ENCODE peak calls at places on chromosome 13, in four cellular contexts. P, T, K and F are unnamed samples.

GRCh38 chr13:114064516-114065140 is 67.8 kb downstream of the RASA3 start:
- DNase-seq in P (no peak), K (peak), T (no peak), F (no peak)

GRCh38 chr13:45807520-45808099 is 43.9 kb downstream of the SIAH3 start:
- DNase-seq in P (no peak), T (peak), K (no peak), F (peak)

GRCh38 chr13:113656015-113656588 is 1.9 kb downstream of the ATP4B start:
- DNase-seq in K (peak), P (no peak), T (no peak), F (no peak)

GRCh38 chr13:30111810-30112209 is 195.5 kb downstream of the KATNAL1 start:
- DNase-seq in K (no peak), T (no peak), P (no peak), F (no peak)

GRCh38 chr13:37648604-37649003 is 50.0 kb upstream of the POSTN start:
- DNase-seq in T (no peak), K (no peak), P (no peak), F (no peak)

GRCh38 chr13:21522847-21523246 is 63.7 kb upstream of the ZDHHC20 start:
- DNase-seq in K (no peak), T (no peak), P (no peak), F (no peak)

GRCh38 chr13:39317284-39317683 is 279.0 kb downstream of the NHLRC3 start:
- DNase-seq in P (no peak), K (peak), T (peak), F (no peak)

GRCh38 chr13:52159159-52159982 is at the start of gene NEK3:
- DNase-seq in T (peak), P (peak), K (peak), F (peak)

GRCh38 chr13:34152409-34152808 is 334.5 kb downstream of the RFC3 start:
- DNase-seq in T (no peak), P (no peak), K (no peak), F (no peak)

GRCh38 chr13:30779608-30780007 is 44.3 kb downstream of the ALOX5AP start:
- DNase-seq in K (no peak), P (no peak), T (no peak), F (no peak)

GRCh38 chr13:111900390-111901180 is 166.4 kb upstream of the SOX1 start:
- DNase-seq in T (no peak), K (no peak), P (no peak), F (peak)

GRCh38 chr13:82747948-82748347 is 1134.3 kb downstream of the SLITRK1 start:
- DNase-seq in P (no peak), T (no peak), K (no peak), F (no peak)

GRCh38 chr13:114131581-114132418 is 623 bp downstream of the RASA3 start:
- DNase-seq in K (no peak), P (no peak), T (no peak), F (no peak)

GRCh38 chr13:43816401-43816889 is 29.7 kb upstream of the ENOX1 start:
- DNase-seq in T (no peak), K (no peak), P (no peak), F (no peak)

GRCh38 chr13:33328691-33329090 is 43.1 kb upstream of the STARD13 start:
- DNase-seq in T (no peak), P (no peak), K (no peak), F (no peak)

GRCh38 chr13:113586661-113587479 is 2.3 kb downstream of the TFDP1 start:
- DNase-seq in P (no peak), T (no peak), K (no peak), F (peak)

GRCh38 chr13:90445179-90445578 is 902.3 kb upstream of the MIR17HG start:
- DNase-seq in T (no peak), P (no peak), K (no peak), F (no peak)

GRCh38 chr13:32746474-32746873 is 160.2 kb downstream of the PDS5B start:
- DNase-seq in T (no peak), K (no peak), P (no peak), F (no peak)

GRCh38 chr13:112545866-112546265 is 42.1 kb downstream of the TUBGCP3 start:
- DNase-seq in P (no peak), K (no peak), T (no peak), F (no peak)

GRCh38 chr13:113905942-113906341 is 42.1 kb upstream of the GAS6 start:
- DNase-seq in K (no peak), T (no peak), P (no peak), F (no peak)

GRCh38 chr13:31686660-31687430 is 52.5 kb upstream of the RXFP2 start:
- DNase-seq in K (no peak), T (no peak), P (no peak), F (no peak)

GRCh38 chr13:78160793-78161192 is 242.2 kb upstream of the EDNRB start:
- DNase-seq in P (no peak), T (no peak), K (no peak), F (no peak)

GRCh38 chr13:103926118-103926517 is 859.9 kb upstream of the SLC10A2 start:
- DNase-seq in P (no peak), T (no peak), K (no peak), F (no peak)

GRCh38 chr13:67235265-67235664 is 5.1 kb upstream of the PCDH9 start:
- DNase-seq in T (no peak), P (no peak), K (no peak), F (no peak)

GRCh38 chr13:101811440-101811839 is 359.0 kb downstream of the ITGBL1 start:
- DNase-seq in P (no peak), K (no peak), T (no peak), F (no peak)

GRCh38 chr13:54210397-54211050 is 1181.9 kb downstream of the OLFM4 start:
- DNase-seq in P (no peak), K (no peak), T (no peak), F (no peak)

GRCh38 chr13:41463823-41464602 is 6.7 kb downstream of the RGCC start:
- DNase-seq in K (no peak), P (no peak), T (no peak), F (no peak)

GRCh38 chr13:42769650-42770049 is 11.7 kb upstream of the FAM216B start:
- DNase-seq in K (no peak), P (no peak), T (no peak), F (no peak)

GRCh38 chr13:66301482-66301881 is 928.7 kb downstream of the PCDH9 start:
- DNase-seq in K (no peak), P (no peak), T (no peak), F (no peak)

GRCh38 chr13:111650626-111651025 is 330.2 kb downstream of the TEX29 start:
- DNase-seq in P (no peak), K (no peak), T (no peak), F (peak)

GRCh38 chr13:97264663-97265062 is 42.5 kb downstream of the MBNL2 start:
- DNase-seq in T (no peak), P (no peak), K (no peak), F (no peak)

GRCh38 chr13:43883636-43884035 is 3.9 kb downstream of the LACC1 start:
- DNase-seq in T (no peak), P (no peak), K (no peak), F (no peak)

GRCh38 chr13:43058318-43058674 is 34.9 kb downstream of the DNAJC15 start:
- DNase-seq in P (no peak), T (no peak), K (no peak), F (no peak)

GRCh38 chr13:60727140-60727539 is 330.1 kb downstream of the TDRD3 start:
- DNase-seq in P (no peak), T (no peak), K (no peak), F (no peak)

GRCh38 chr13:48126944-48127814 is 32.3 kb upstream of the MED4 start:
- DNase-seq in T (peak), P (peak), K (peak), F (peak)

GRCh38 chr13:44368062-44368591 is 5.5 kb upstream of the SERP2 start:
- DNase-seq in P (no peak), K (no peak), T (no peak), F (no peak)

GRCh38 chr13:79516590-79516989 is 35.6 kb downstream of the NDFIP2 start:
- DNase-seq in T (no peak), P (no peak), K (no peak), F (no peak)

GRCh38 chr13:75704194-75704941 is 68.2 kb downstream of the LMO7 start:
- DNase-seq in T (no peak), P (no peak), K (no peak), F (no peak)

GRCh38 chr13:50892162-50892944 is 17.2 kb upstream of the RNASEH2B start:
- DNase-seq in T (no peak), K (no peak), P (no peak), F (no peak)

DNA sequence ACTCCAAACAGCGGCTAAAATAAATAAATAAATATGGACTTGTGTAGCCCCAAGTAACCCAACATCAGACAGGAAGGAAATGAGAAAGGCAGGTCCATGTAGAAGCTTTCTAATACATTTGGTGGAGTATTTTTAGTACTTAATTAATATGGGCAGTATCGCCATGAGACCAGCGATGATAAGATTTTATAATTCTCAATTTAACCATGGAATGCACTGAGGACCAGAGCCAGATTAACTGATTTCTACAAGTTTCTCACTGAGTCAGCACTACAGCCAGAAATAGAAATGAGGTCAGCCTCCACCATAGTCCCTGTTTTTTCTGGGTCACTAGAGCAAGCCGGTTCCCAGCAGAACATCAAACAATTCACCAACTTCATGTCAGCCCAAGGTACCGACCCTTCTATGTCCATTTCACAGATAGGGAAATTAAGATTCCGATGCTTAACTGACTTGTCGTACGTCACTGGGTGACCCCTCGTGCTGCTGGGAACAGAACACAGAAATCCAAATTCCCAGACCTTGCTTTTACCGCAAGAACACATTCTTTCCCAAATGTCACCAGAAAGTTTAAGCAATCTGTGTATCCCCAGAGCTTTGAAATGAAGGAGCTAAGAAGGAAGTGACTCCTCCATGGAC is 90.4 kb downstream of the COL4A1 start:
- DNase-seq in T (peak), K (peak), P (peak), F (peak)
- H3K27ac ChIP-seq in T (peak), K (peak), P (peak), F (peak)

DNA sequence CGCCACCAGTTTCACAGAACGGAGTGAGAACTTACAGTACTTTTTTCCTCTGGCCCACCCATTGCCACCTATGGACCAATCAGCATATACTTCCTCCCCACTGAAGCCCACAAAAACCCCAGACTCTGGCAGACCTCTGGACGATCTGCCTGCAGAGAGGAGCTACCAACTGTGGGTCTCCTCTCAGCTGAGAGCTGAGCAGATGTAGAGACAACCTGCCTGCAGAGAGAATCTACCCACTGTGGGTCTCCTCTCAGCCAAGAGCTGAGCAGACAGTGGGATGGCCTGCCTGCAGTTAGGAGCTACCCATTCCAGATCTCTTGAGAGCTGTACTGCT is 69.7 kb downstream of the PIBF1 start:
- DNase-seq in T (no peak), K (no peak), P (no peak), F (no peak)
- H3K27ac ChIP-seq in T (no peak), K (no peak), P (no peak), F (no peak)

GRCh38 chr13:99158846-99159245 is 41.8 kb upstream of the UBAC2 start:
- DNase-seq in T (no peak), K (no peak), P (no peak), F (peak)
- H3K27ac ChIP-seq in T (no peak), K (no peak), P (no peak), F (no peak)

DNA sequence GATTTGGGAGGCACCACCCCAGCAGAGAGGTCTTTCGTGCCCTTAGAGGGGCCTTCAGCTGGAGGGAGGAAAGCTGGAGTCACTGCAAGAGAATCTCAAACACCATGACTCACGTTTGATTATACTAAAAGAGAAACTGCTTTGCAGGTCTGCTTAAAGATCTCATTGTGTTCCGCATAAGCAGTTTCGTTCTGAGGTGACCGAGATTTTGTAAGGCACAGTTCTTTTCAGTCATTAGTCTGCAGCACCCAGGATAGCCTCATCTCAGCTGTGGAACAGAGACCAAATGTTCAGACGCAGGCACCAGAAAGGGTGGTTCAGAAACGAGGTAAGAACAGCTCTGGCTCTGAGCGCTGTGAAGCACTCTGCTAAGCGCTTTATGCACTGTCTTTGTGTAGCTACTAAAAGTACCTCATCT is 71.2 kb upstream of the GTF3A start:
- DNase-seq in K (no peak), T (no peak), P (no peak), F (no peak)
- H3K27ac ChIP-seq in K (no peak), T (no peak), P (no peak), F (no peak)

DNA sequence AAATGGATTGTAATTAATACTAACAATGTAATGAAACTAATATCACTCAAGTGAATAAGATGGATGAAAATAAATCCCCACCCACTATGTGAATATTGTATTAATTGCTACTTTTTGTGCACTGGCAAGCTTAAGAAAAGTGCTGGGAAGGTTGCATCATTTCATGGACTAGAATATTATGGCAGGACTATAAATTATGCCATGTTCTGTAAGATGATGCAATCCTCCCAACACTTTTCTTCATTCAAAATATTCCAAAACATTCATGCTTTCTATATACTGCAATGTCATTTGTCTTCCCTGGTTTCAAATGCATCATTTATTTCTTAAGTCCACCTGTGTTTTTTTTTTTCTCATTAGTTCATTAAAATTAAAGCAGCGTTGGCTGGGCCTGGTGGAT is 457.5 kb upstream of the GPC6 start:
- DNase-seq in K (no peak), T (no peak), P (no peak), F (no peak)
- H3K27ac ChIP-seq in K (no peak), T (no peak), P (no peak), F (no peak)